ENCODE peak calls at places on chromosomes 5 and 9, in five cellular contexts. K is pancreas, T is stomach, C is skeletal muscle cell, H is fibroblast of the aortic adventitia. B is an unnamed sample.

GRCh38 chr5:142411103-142411502 is 86.3 kb upstream of the SPRY4 start:
- DNase-seq in K (no peak), T (no peak), C (no peak), H (no peak), B (no peak)

GRCh38 chr5:133754575-133755169 is 142.3 kb upstream of the FSTL4 start:
- DNase-seq in K (no peak), T (peak; percentile 40), C (no peak), H (peak; percentile 41), B (no peak)

GRCh38 chr9:113600871-113601545 is 137.5 kb downstream of the RGS3 start:
- DNase-seq in K (no peak), T (no peak), C (no peak), H (no peak), B (no peak)

GRCh38 chr5:51652980-51653379 is 269.7 kb downstream of the ISL1 start:
- DNase-seq in K (no peak), T (no peak), C (no peak), H (peak; percentile 6), B (no peak)

GRCh38 chr9:94680621-94681020 is 41.3 kb upstream of the FBP1 start:
- DNase-seq in K (no peak), T (no peak), C (no peak), H (no peak), B (no peak)

GRCh38 chr9:18855636-18856035 is 177.4 kb downstream of the SAXO1 start:
- DNase-seq in K (no peak), T (peak; percentile 82), C (no peak), H (peak; percentile 82), B (no peak)

GRCh38 chr5:71937906-71938698 is 169.2 kb upstream of the MAP1B start:
- DNase-seq in K (no peak), T (no peak), C (no peak), H (no peak), B (no peak)

GRCh38 chr5:2802693-2803365 is 51.4 kb upstream of the IRX2 start:
- DNase-seq in K (no peak), T (peak; percentile 40), C (no peak), H (no peak), B (no peak)

GRCh38 chr9:3916984-3917383 is 382.9 kb downstream of the GLIS3 start:
- DNase-seq in K (no peak), T (no peak), C (peak; percentile 61), H (peak; percentile 84), B (no peak)

GRCh38 chr5:44001675-44002380 is 387.4 kb downstream of the FGF10 start:
- DNase-seq in K (no peak), T (no peak), C (no peak), H (no peak), B (no peak)

GRCh38 chr5:171312129-171312819 is 3.2 kb downstream of the TLX3 start:
- DNase-seq in K (peak; percentile 65), T (no peak), C (no peak), H (no peak), B (no peak)

GRCh38 chr5:56360816-56361215 is 127.7 kb upstream of the ANKRD55 start:
- DNase-seq in K (no peak), T (no peak), C (no peak), H (no peak), B (no peak)

GRCh38 chr9:97759611-97760288 is 62.6 kb upstream of the XPA start:
- DNase-seq in K (peak; percentile 52), T (no peak), C (no peak), H (no peak), B (no peak)

GRCh38 chr9:6915635-6916034 is 157.9 kb downstream of the KDM4C start:
- DNase-seq in K (no peak), T (no peak), C (no peak), H (no peak), B (no peak)

GRCh38 chr5:171706736-171707440 is 78.7 kb upstream of the SMIM23 start:
- DNase-seq in K (no peak), T (no peak), C (no peak), H (no peak), B (no peak)

GRCh38 chr5:56415356-56415765 is 182.2 kb upstream of the ANKRD55 start:
- DNase-seq in K (no peak), T (peak; percentile 52), C (peak; percentile 2), H (peak; percentile 85), B (no peak)

GRCh38 chr9:91750343-91750742 is 199.7 kb downstream of the ROR2 start:
- DNase-seq in K (no peak), T (no peak), C (no peak), H (no peak), B (no peak)

GRCh38 chr9:100474082-100474949 is 1.4 kb downstream of the TMEFF1 start:
- DNase-seq in K (no peak), T (no peak), C (no peak), H (no peak), B (no peak)

GRCh38 chr5:1511037-1511436 is 12.7 kb downstream of the LPCAT1 start:
- DNase-seq in K (peak; percentile 52), T (no peak), C (no peak), H (no peak), B (no peak)

GRCh38 chr5:151140686-151141459 is 16.7 kb downstream of the ANXA6 start:
- DNase-seq in K (no peak), T (no peak), C (no peak), H (no peak), B (no peak)

GRCh38 chr5:102794047-102794446 is 38.9 kb downstream of the PAM start:
- DNase-seq in K (no peak), T (no peak), C (no peak), H (no peak), B (no peak)

GRCh38 chr5:119389288-119390065 is 33.7 kb downstream of the TNFAIP8 start:
- DNase-seq in K (no peak), T (no peak), C (no peak), H (peak; percentile 66), B (no peak)

GRCh38 chr5:1975898-1976765 is 93.4 kb upstream of the IRX4 start:
- DNase-seq in K (no peak), T (no peak), C (no peak), H (peak; percentile 38), B (no peak)

GRCh38 chr9:109912082-109912581 is 132.1 kb downstream of the PALM2AKAP2 start:
- DNase-seq in K (no peak), T (no peak), C (no peak), H (peak; percentile 41), B (peak; percentile 54)

GRCh38 chr9:1337169-1337568 is 287.0 kb downstream of the DMRT2 start:
- DNase-seq in K (no peak), T (no peak), C (no peak), H (no peak), B (peak; percentile 12)

GRCh38 chr9:36632892-36633291 is 60.2 kb downstream of the MELK start:
- DNase-seq in K (no peak), T (no peak), C (no peak), H (peak; percentile 70), B (peak; percentile 10)

GRCh38 chr9:96449522-96449843 is 486 bp upstream of the HABP4 start:
- DNase-seq in K (no peak), T (no peak), C (no peak), H (no peak), B (no peak)

GRCh38 chr9:36625006-36625600 is 52.4 kb downstream of the MELK start:
- DNase-seq in K (no peak), T (no peak), C (peak; percentile 55), H (peak; percentile 92), B (peak; percentile 6)

GRCh38 chr5:91307023-91307422 is 76.1 kb downstream of the ARRDC3 start:
- DNase-seq in K (no peak), T (no peak), C (peak; percentile 74), H (peak; percentile 99), B (no peak)

GRCh38 chr9:93267091-93267541 is 83.2 kb downstream of the WNK2 start:
- DNase-seq in K (no peak), T (peak; percentile 24), C (no peak), H (no peak), B (no peak)
- H3K4me3 ChIP-seq in K (no peak overlapping the region), T (no peak overlapping the region), C (no peak overlapping the region), H (no peak overlapping the region), B (no peak overlapping the region)

DNA sequence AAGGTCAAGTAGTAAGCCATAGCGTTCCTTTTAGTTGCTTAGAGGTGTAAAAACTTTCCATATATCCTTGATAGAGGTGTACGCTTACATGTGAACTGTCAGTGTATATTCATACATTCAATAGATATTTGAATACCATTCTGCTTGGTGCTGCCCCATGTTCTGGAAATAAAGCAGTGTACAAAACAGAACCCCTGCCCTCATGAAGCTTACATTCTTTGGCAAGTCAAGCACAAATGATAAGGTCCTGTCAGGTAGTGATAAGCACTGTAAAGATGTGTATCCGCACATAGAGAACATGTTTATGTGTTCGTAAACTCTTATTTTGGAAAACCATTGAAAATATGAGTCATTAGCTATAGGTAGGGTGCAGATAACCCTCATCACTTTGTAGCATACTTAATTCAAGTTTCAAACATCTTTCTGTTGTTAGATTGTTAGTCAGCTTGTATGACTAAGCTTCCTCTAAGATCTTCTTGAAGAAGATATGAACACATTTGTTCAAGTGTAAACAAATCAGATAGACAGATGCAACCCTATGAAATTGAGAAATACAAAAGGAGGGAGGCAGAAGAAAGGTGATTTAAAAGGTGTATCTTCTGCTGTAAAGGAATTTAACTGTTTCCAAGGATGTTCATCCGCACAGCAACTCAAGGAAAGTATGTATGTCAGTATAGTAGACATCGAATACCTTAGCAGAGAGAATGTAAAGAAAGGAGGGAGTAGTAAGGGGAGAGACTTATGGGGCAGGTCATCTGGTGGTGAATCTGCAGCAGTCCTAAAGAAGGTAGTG is 1.6 kb downstream of the GTF3C4 start:
- DNase-seq in K (no peak), T (no peak), C (no peak), H (peak; percentile 8), B (no peak)
- H3K4me3 ChIP-seq in K (no peak overlapping the region), T (peak overlapping the region; percentile 88), C (peak overlapping the region; percentile 94), H (peak overlapping the region; percentile 95), B (peak overlapping the region; percentile 96)

GRCh38 chr5:14249258-14250093 is 106.3 kb downstream of the TRIO start:
- DNase-seq in K (no peak), T (no peak), C (no peak), H (no peak), B (no peak)

GRCh38 chr5:14250778-14251711 is 107.9 kb downstream of the TRIO start:
- DNase-seq in K (no peak), T (no peak), C (no peak), H (no peak), B (no peak)

GRCh38 chr5:14251733-14252132 is 108.6 kb downstream of the TRIO start:
- DNase-seq in K (no peak), T (no peak), C (no peak), H (no peak), B (no peak)

GRCh38 chr5:14252793-14253192 is 109.7 kb downstream of the TRIO start:
- DNase-seq in K (no peak), T (no peak), C (no peak), H (no peak), B (no peak)

DNA sequence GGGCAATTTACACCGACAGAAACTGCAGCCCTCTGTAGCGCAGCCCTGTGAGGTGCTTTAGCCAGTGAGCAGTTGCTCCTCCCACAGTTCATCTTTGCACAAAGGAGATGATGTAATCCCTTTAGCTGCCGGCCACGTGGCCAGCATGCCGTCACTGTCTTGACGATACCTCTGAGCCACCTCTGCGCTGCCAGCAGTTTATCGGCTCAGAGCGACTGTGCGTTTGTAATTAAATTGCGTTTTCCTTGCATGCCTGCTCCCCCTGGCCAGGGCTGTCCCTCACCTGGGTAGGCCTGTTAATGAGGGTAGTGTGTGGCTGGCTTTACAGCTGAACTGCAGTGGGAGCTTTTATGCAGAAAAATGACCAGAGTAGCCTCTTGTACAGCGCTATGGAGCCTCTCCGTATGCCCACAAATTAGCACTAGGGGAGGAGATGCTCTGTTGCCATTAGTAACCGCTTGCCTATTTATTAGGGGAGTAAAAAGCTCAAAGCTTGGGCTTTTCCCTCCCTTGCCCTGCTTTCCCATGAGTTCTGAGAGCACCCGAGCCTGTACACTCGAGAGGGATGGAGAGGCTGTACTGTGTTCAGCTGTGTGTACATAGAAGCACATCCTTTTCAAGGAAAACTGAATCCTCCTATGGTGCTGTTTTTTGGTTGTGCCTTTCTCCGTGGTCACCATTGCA is 107.1 kb downstream of the TRIO start:
- DNase-seq in K (no peak), T (no peak), C (peak; percentile 72), H (peak; percentile 81), B (peak; percentile 48)
- H3K4me3 ChIP-seq in K (no peak overlapping the region), T (no peak overlapping the region), C (peak overlapping the region; percentile 25), H (peak overlapping the region; percentile 45), B (no peak overlapping the region)

GRCh38 chr5:64505769-64506566 is at the start of gene RGS7BP:
- DNase-seq in K (peak; percentile 69), T (peak; percentile 29), C (peak; percentile 2), H (peak; percentile 23), B (no peak)
- H3K4me3 ChIP-seq in K (peak within 1 kb of the TSS; percentile 18), T (peak within 1 kb of the TSS; percentile 65), C (peak within 1 kb of the TSS; percentile 46), H (peak within 1 kb of the TSS; percentile 52), B (peak within 1 kb of the TSS; percentile 4)

B was measured in HFF-Myc.